ENCODE peak calls at places on chromosomes 13 and 19, in eight cellular contexts. X is Caco-2, H is astrocyte of the cerebellum, Z is esophagus squamous epithelium, C is lung, Y is tibial nerve, L is epithelial cell of esophagus, E is transverse colon. O is an unnamed sample.

GRCh38 chr19:6087074-6087506 is 23.2 kb downstream of the RFX2 start:
- DNase-seq in X (peak; percentile 84), H (no peak), Z (no peak), C (no peak), Y (no peak), L (no peak), E (peak; percentile 53), O (no peak)

GRCh38 chr13:31159306-31159705 is 2.4 kb downstream of the HSPH1 start:
- DNase-seq in X (no peak), H (no peak), Z (no peak), C (no peak), Y (no peak), L (no peak), E (no peak), O (no peak)

GRCh38 chr19:17172624-17173345 is 42.4 kb upstream of the USE1 start:
- DNase-seq in X (peak; percentile 66), H (no peak), Z (no peak), C (no peak), Y (no peak), L (no peak), E (no peak), O (no peak)

GRCh38 chr19:5035817-5036732 is 67.2 kb downstream of the KDM4B start:
- DNase-seq in X (no peak), H (no peak), Z (no peak), C (no peak), Y (no peak), L (no peak), E (no peak), O (no peak)

GRCh38 chr13:38641164-38641948 is 45.5 kb upstream of the FREM2 start:
- DNase-seq in X (no peak), H (no peak), Z (no peak), C (no peak), Y (no peak), L (no peak), E (no peak), O (no peak)

GRCh38 chr13:42644841-42645240 is 70.9 kb downstream of the TNFSF11 start:
- DNase-seq in X (no peak), H (no peak), Z (no peak), C (no peak), Y (no peak), L (no peak), E (no peak), O (no peak)

GRCh38 chr13:74210693-74211393 is 76.6 kb upstream of the KLF12 start:
- DNase-seq in X (no peak), H (peak; percentile 55), Z (no peak), C (no peak), Y (no peak), L (peak; percentile 92), E (no peak), O (no peak)

GRCh38 chr13:111337206-111337605 is 16.8 kb downstream of the TEX29 start:
- DNase-seq in X (no peak), H (peak; percentile 47), Z (no peak), C (peak; percentile 20), Y (no peak), L (peak; percentile 40), E (no peak), O (no peak)

GRCh38 chr13:51643882-51644281 is 59.6 kb downstream of the WDFY2 start:
- DNase-seq in X (no peak), H (peak; percentile 84), Z (no peak), C (no peak), Y (no peak), L (peak; percentile 86), E (no peak), O (no peak)

GRCh38 chr13:110124201-110124600 is 182.8 kb downstream of the COL4A1 start:
- DNase-seq in X (no peak), H (no peak), Z (no peak), C (no peak), Y (no peak), L (no peak), E (no peak), O (no peak)

GRCh38 chr19:5338661-5339469 is 1.7 kb downstream of the PTPRS start:
- DNase-seq in X (no peak), H (no peak), Z (no peak), C (no peak), Y (no peak), L (no peak), E (no peak), O (no peak)

DNA sequence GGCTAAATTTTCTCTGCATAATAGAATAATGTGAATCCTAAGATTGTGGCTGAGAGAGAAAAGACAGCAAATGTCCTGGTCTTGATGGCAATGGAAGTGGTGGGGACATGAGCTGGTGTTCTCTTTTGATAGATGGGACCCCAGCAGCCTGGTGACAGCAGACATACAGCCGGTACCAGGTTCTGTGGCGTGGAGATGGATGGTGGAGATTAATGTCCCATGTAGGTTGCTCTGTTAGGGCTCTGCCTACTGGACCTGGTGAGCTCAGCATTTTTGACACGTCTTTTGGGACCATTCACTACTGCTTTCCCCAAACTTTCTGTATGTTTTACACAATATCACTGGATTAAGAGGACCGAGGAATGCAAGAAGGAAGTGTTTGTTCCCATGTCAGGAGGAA is 8.2 kb upstream of the SIGLEC14 start:
- DNase-seq in X (no peak), H (no peak), Z (no peak), C (no peak), Y (no peak), L (no peak), E (no peak), O (no peak)
- TF ChIP-seq CTCF in X (no peak), H (no peak), Z (no peak), C (no peak), Y (no peak), L (no peak), E (no peak), O (peak; percentile 17)

GRCh38 chr19:13013649-13014048 is 18.4 kb downstream of the NFIX start:
- DNase-seq in X (no peak), H (no peak), Z (no peak), C (no peak), Y (no peak), L (no peak), E (no peak), O (no peak)

GRCh38 chr19:13015361-13016231 is 20.3 kb downstream of the NFIX start:
- DNase-seq in X (no peak), H (no peak), Z (no peak), C (no peak), Y (no peak), L (no peak), E (no peak), O (no peak)

GRCh38 chr19:13012690-13013608 is 17.7 kb downstream of the NFIX start:
- DNase-seq in X (no peak), H (no peak), Z (no peak), C (no peak), Y (peak; percentile 65), L (no peak), E (peak; percentile 74), O (no peak)

GRCh38 chr19:13014921-13015280 is 19.6 kb downstream of the NFIX start:
- DNase-seq in X (no peak), H (no peak), Z (no peak), C (no peak), Y (no peak), L (no peak), E (no peak), O (no peak)

GRCh38 chr19:13014101-13014920 is 19.0 kb downstream of the NFIX start:
- DNase-seq in X (no peak), H (no peak), Z (no peak), C (no peak), Y (no peak), L (no peak), E (no peak), O (no peak)
- H3K4me3 ChIP-seq in X (no peak overlapping the region), H (peak overlapping the region; percentile 36), Z (peak overlapping the region; percentile 41), C (no peak overlapping the region), Y (peak overlapping the region; percentile 43), L (peak overlapping the region; percentile 31), E (peak overlapping the region; percentile 9), O (no peak overlapping the region)

GRCh38 chr19:35555301-35556005 is 8.0 kb downstream of the ATP4A start:
- DNase-seq in X (no peak), H (no peak), Z (no peak), C (no peak), Y (no peak), L (no peak), E (no peak), O (no peak)
- TF ChIP-seq CTCF in X (peak; percentile 56), H (peak; percentile 19), Z (no peak), C (no peak), Y (no peak), L (no peak), E (no peak), O (peak; percentile 41)

GRCh38 chr13:63773476-63773875 is 2357.8 kb upstream of the PCDH20 start:
- DNase-seq in X (no peak), H (no peak), Z (no peak), C (no peak), Y (no peak), L (no peak), E (no peak), O (no peak)
- H3K4me3 ChIP-seq in X (no peak overlapping the region), H (no peak overlapping the region), Z (no peak overlapping the region), C (no peak overlapping the region), Y (no peak overlapping the region), L (no peak overlapping the region), E (no peak overlapping the region), O (no peak overlapping the region)